ENCODE peak calls at places on chromosome 3, in ten cellular contexts. O is right atrium auricular region, G is right lobe of liver, D is psoas muscle, Y is uterus, V is tibial artery, S is PC-9, K is fibroblast of lung, N is upper lobe of right lung, E is AG04450. H is an unnamed sample.

GRCh38 chr3:5016218-5017161 is 37.3 kb downstream of the BHLHE40 start:
- DNase-seq in O (peak; percentile 84), G (no peak), D (no peak), Y (no peak), V (no peak), S (peak; percentile 67), K (peak; percentile 79), N (no peak), E (no peak), H (peak; percentile 68)

GRCh38 chr3:158747417-158747816 is 15.2 kb upstream of the RARRES1 start:
- DNase-seq in O (no peak), G (no peak), D (no peak), Y (no peak), V (no peak), S (no peak), K (no peak), N (no peak), E (no peak), H (no peak)

GRCh38 chr3:28053759-28054158 is 187.7 kb upstream of the CMC1 start:
- DNase-seq in O (no peak), G (no peak), D (no peak), Y (no peak), V (no peak), S (no peak), K (peak; percentile 52), N (no peak), E (no peak), H (peak; percentile 29)

GRCh38 chr3:85255954-85256353 is 297.2 kb downstream of the CADM2 start:
- DNase-seq in O (no peak), G (no peak), D (no peak), Y (no peak), V (no peak), S (no peak), K (no peak), N (no peak), E (no peak), H (no peak)

GRCh38 chr3:165854696-165855095 is 17.5 kb upstream of the BCHE start:
- DNase-seq in O (no peak), G (no peak), D (no peak), Y (no peak), V (no peak), S (peak; percentile 3), K (peak; percentile 27), N (no peak), E (no peak), H (peak; percentile 38)

GRCh38 chr3:21705769-21706168 is 45.2 kb downstream of the ZNF385D start:
- DNase-seq in O (no peak), G (peak; percentile 94), D (peak; percentile 64), Y (peak; percentile 54), V (peak; percentile 92), S (peak; percentile 3), K (peak; percentile 90), N (no peak), E (no peak), H (peak; percentile 73)

GRCh38 chr3:102510663-102511062 is 75.8 kb downstream of the ZPLD1 start:
- DNase-seq in O (no peak), G (no peak), D (no peak), Y (no peak), V (no peak), S (no peak), K (peak; percentile 27), N (no peak), E (no peak), H (no peak)

GRCh38 chr3:100225883-100226282 is 34.9 kb upstream of the TBC1D23 start:
- DNase-seq in O (no peak), G (no peak), D (no peak), Y (no peak), V (no peak), S (no peak), K (no peak), N (no peak), E (no peak), H (no peak)

GRCh38 chr3:31488475-31489017 is 44.2 kb upstream of the STT3B start:
- DNase-seq in O (no peak), G (no peak), D (no peak), Y (no peak), V (no peak), S (no peak), K (no peak), N (no peak), E (no peak), H (no peak)

GRCh38 chr3:112629425-112629824 is 11.5 kb downstream of the CCDC80 start:
- DNase-seq in O (peak; percentile 77), G (no peak), D (peak; percentile 67), Y (peak; percentile 89), V (peak; percentile 79), S (peak; percentile 43), K (peak; percentile 98), N (no peak), E (peak; percentile 71), H (peak; percentile 90)

GRCh38 chr3:99967796-99968195 is 146.5 kb downstream of the FILIP1L start:
- DNase-seq in O (no peak), G (no peak), D (no peak), Y (no peak), V (no peak), S (no peak), K (peak; percentile 36), N (no peak), E (no peak), H (peak; percentile 72)

GRCh38 chr3:190399677-190400076 is 11.7 kb downstream of the CLDN16 start:
- DNase-seq in O (no peak), G (no peak), D (no peak), Y (no peak), V (no peak), S (no peak), K (no peak), N (no peak), E (no peak), H (no peak)

GRCh38 chr3:194766845-194767244 is 81.2 kb downstream of the FAM43A start:
- DNase-seq in O (no peak), G (no peak), D (no peak), Y (no peak), V (no peak), S (no peak), K (no peak), N (no peak), E (no peak), H (no peak)

GRCh38 chr3:3799173-3800075 is at the start of gene LRRN1:
- DNase-seq in O (no peak), G (peak; percentile 62), D (peak; percentile 69), Y (no peak), V (peak; percentile 74), S (peak; percentile 20), K (peak; percentile 66), N (peak; percentile 85), E (no peak), H (no peak)

GRCh38 chr3:46954178-46954577 is 22.4 kb downstream of the CCDC12 start:
- DNase-seq in O (no peak), G (no peak), D (no peak), Y (no peak), V (peak; percentile 21), S (no peak), K (no peak), N (no peak), E (no peak), H (no peak)

GRCh38 chr3:194985031-194985578 is 285.9 kb downstream of the XXYLT1 start:
- DNase-seq in O (peak; percentile 77), G (peak; percentile 73), D (peak; percentile 76), Y (peak; percentile 59), V (peak; percentile 82), S (no peak), K (peak; percentile 66), N (peak; percentile 85), E (peak; percentile 41), H (peak; percentile 82)

GRCh38 chr3:185823280-185824044 is 1.4 kb downstream of the IGF2BP2 start:
- DNase-seq in O (no peak), G (peak; percentile 52), D (peak; percentile 22), Y (peak; percentile 36), V (peak; percentile 69), S (peak; percentile 53), K (peak; percentile 62), N (peak; percentile 73), E (no peak), H (peak; percentile 47)

GRCh38 chr3:114880078-114880477 is 267.0 kb downstream of the ZBTB20 start:
- DNase-seq in O (no peak), G (peak; percentile 62), D (no peak), Y (no peak), V (no peak), S (no peak), K (peak; percentile 48), N (no peak), E (no peak), H (no peak)

GRCh38 chr3:179826247-179826637 is 173.4 kb downstream of the USP13 start:
- DNase-seq in O (no peak), G (no peak), D (no peak), Y (no peak), V (no peak), S (no peak), K (no peak), N (no peak), E (no peak), H (no peak)
- TF ChIP-seq CTCF in O (no peak), G (no peak), D (no peak), Y (no peak), V (no peak), S (no peak), K (no peak), N (no peak), E (no peak), H (no peak)

DNA sequence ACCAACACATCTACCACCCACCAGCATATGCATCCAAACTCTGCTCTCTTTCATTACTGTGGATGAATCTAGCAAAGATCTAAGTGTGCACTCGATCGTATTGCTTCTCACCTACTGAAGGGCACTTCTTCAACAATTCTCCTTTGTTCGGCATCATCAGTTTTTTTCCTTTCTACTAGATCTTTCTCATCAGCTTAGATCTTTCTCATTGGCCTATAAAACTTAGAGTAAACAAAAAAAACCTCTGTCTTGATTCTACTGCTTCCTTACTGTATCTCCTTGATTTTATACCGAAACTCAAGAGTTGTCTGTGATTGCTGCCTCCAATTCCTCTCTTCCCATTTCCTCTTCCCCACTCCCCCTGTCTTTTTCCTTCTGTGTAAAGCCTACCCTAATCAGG is 36.1 kb upstream of the TIPARP start:
- DNase-seq in O (no peak), G (no peak), D (no peak), Y (no peak), V (no peak), S (no peak), K (no peak), N (no peak), E (no peak), H (no peak)
- H3K4me3 ChIP-seq in O (no peak overlapping the region), G (no peak overlapping the region), D (no peak overlapping the region), Y (no peak overlapping the region), V (no peak overlapping the region), S (no peak overlapping the region), K (no peak overlapping the region), N (no peak overlapping the region), E (no peak overlapping the region), H (no peak overlapping the region)

DNA sequence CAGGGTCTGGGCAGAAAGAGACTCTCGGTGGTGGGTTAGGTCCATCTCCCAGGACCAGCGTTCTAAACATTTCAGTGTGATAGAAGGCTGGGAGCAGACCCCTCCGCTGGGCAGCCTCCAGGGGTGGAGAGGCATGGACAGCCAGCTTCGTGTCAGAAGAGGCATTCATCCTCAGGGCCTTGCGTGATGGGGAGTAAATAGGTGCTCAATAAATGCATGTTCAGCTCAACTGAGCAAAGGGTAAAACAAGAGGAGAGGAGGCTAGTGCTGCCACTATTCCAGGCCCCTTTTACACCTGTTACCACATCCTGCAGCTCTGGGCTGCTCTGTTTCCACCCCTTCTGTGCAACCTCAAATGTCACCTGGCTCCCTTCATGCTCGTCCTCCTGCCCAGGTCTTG is 49.0 kb downstream of the SEMA5B start:
- DNase-seq in O (no peak), G (no peak), D (no peak), Y (no peak), V (no peak), S (no peak), K (no peak), N (no peak), E (no peak), H (no peak)
- TF ChIP-seq CTCF in O (no peak), G (no peak), D (no peak), Y (no peak), V (no peak), S (no peak), K (no peak), N (no peak), E (no peak), H (no peak)

GRCh38 chr3:56467108-56467507 is 1.2 kb downstream of the ERC2 start:
- DNase-seq in O (no peak), G (no peak), D (peak; percentile 46), Y (peak; percentile 28), V (no peak), S (peak; percentile 8), K (peak; percentile 85), N (peak; percentile 83), E (no peak), H (peak; percentile 62)
- H3K4me3 ChIP-seq in O (peak overlapping the region; percentile 62), G (peak overlapping the region; percentile 39), D (peak overlapping the region; percentile 62), Y (no peak overlapping the region), V (peak overlapping the region; percentile 56), S (no peak overlapping the region), K (peak overlapping the region; percentile 17), N (peak overlapping the region; percentile 49), E (no peak overlapping the region), H (peak overlapping the region; percentile 46)